ENCODE peak calls at places on chromosomes 4 and X, in ten cellular contexts. L is tibial nerve; F is tibial artery; Z is naive thymus-derived CD4-positive, alpha-beta T cell; P is upper lobe of left lung; O is HepG2; R is OCI-LY7; S is right lobe of liver; C is ascending aorta; N is Panc1. G is an unnamed sample.

GRCh38 chr4:158496030-158496741 is 25.5 kb upstream of the RXFP1 start:
- DNase-seq in S (no peak), P (peak; percentile 46), Z (no peak), C (no peak), R (peak; percentile 14), L (no peak), N (no peak), F (no peak), O (peak; percentile 10), G (peak; percentile 20)

GRCh38 chr4:34323549-34324325 is 1920.6 kb downstream of the ARAP2 start:
- DNase-seq in S (no peak), R (no peak), F (no peak), C (no peak), L (no peak), Z (no peak), P (no peak), O (no peak), N (no peak), G (no peak)

GRCh38 chr4:86939123-86939522 is 4.3 kb downstream of the AFF1 start:
- DNase-seq in L (no peak), Z (no peak), O (no peak), F (no peak), R (peak; percentile 48), C (no peak), P (peak; percentile 38), N (no peak), S (no peak), G (no peak)

GRCh38 chrX:63250253-63250868 is 100.8 kb downstream of the SPIN4 start:
- DNase-seq in Z (peak; percentile 20), S (no peak), L (peak; percentile 58), C (no peak), P (no peak), O (peak; percentile 61), R (peak; percentile 64), N (peak; percentile 56), F (no peak), G (no peak)

GRCh38 chrX:129908636-129909035 is 2.7 kb downstream of the UTP14A start:
- DNase-seq in R (no peak), L (no peak), S (no peak), O (peak; percentile 13), F (no peak), P (no peak), Z (no peak), N (no peak), C (no peak), G (no peak)

GRCh38 chr4:153488719-153489384 is 22.7 kb downstream of the TMEM131L start:
- DNase-seq in S (no peak), Z (peak; percentile 8), O (no peak), L (no peak), P (peak; percentile 53), F (peak; percentile 80), C (no peak), R (no peak), N (no peak), G (peak; percentile 51)

GRCh38 chr4:124334119-124334518 is 378.4 kb downstream of the ANKRD50 start:
- DNase-seq in N (peak; percentile 24), S (no peak), F (no peak), C (no peak), O (peak; percentile 24), L (peak; percentile 65), P (no peak), R (peak; percentile 17), Z (no peak), G (no peak)

GRCh38 chr4:41632481-41633073 is 94.6 kb downstream of the LIMCH1 start:
- DNase-seq in P (no peak), O (no peak), F (no peak), C (no peak), R (no peak), L (no peak), Z (no peak), S (no peak), N (no peak), G (no peak)

DNA sequence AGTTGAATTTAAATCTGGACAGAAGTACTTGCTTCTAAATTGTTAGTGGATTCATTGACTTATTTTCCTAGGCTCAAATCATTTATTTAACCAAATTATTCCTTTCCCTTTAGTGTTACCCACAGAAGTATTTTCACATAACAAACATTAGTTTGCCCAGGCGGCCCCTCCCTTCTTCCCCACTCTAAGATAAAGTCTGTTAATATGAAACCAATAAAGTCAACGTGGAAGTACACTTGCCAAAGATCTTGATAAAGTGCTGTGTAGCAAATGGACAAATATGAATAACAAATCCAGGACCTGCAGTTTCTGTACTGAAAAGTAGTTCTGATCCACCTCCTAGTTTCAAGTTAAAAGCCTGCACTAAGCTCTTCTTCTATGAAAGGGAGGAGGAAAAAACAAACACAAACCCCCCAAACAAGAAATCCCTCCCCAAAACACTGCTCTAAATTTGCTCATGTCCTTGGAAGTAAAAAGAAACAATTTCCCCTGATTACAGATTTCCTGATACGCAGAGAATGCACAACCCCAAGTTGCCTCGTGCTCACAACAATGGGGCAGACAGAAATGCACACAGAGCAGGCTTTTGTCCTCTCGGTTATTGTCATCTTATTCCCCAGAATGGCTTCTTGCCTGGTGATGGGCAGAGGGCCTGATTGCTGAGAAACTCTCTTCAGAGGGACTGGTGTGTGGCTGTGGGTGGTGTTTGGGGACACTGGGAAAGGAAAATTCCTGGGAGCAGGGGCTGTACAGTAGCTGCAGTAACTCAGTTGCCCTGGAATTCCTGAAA is 23.2 kb downstream of the TMSB4X start:
- DNase-seq in N (no peak), R (no peak), S (no peak), L (no peak), O (no peak), P (no peak), Z (no peak), C (no peak), F (no peak), G (no peak)
- H3K27ac ChIP-seq in N (peak overlapping the region; percentile 79), R (no peak overlapping the region), S (peak overlapping the region; percentile 30), L (peak overlapping the region; percentile 76), O (no peak overlapping the region), P (peak overlapping the region; percentile 59), Z (peak overlapping the region; percentile 77), C (peak overlapping the region; percentile 44), F (no peak overlapping the region), G (peak overlapping the region; percentile 70)

GRCh38 chrX:37846558-37846933 is 825 bp downstream of the DYNLT3 start:
- DNase-seq in S (no peak), N (no peak), F (no peak), O (no peak), L (no peak), P (no peak), C (no peak), Z (no peak), R (no peak), G (no peak)

GRCh38 chrX:37846934-37847732 is at the start of gene DYNLT3:
- DNase-seq in O (peak; percentile 56), R (no peak), N (no peak), L (peak; percentile 52), S (peak; percentile 91), C (peak; percentile 28), P (peak; percentile 89), Z (peak; percentile 67), F (peak; percentile 90), G (peak; percentile 81)

GRCh38 chrX:37846141-37846540 is 1.2 kb downstream of the DYNLT3 start:
- DNase-seq in P (no peak), F (no peak), S (no peak), O (no peak), R (no peak), Z (no peak), C (no peak), N (no peak), L (no peak), G (no peak)

GRCh38 chrX:37844622-37845021 is 2.7 kb downstream of the DYNLT3 start:
- DNase-seq in R (no peak), O (no peak), P (no peak), F (no peak), S (no peak), N (no peak), Z (no peak), L (no peak), C (no peak), G (no peak)

DNA sequence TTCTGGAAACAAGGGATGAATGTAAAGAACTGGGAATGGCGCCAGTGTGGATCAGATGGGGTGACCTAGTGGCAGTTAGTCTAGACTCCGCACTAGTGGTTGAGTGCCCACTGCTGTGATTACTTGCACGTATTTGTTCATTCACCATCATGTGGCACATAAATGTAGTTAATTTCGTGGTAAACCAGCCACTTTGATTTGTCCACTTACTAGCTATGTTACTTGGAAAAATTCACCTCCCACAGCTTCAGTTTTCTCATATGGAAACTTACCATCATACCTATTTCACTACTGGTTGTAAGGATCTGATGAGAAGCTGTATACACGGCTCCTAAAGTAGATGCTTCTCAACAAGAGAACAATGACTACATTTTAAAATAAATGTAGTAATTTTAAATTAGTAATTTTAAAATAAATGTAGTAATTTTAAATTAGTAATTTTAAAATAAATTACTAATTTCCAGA is 394 bp upstream of the DYNLT3 start:
- DNase-seq in L (no peak), R (no peak), P (no peak), Z (no peak), O (no peak), F (no peak), N (no peak), S (no peak), C (no peak), G (no peak)
- H3K27ac ChIP-seq in L (peak overlapping the region; percentile 95), R (no peak overlapping the region), P (peak overlapping the region; percentile 88), Z (peak overlapping the region; percentile 96), O (no peak overlapping the region), F (peak overlapping the region; percentile 98), N (peak overlapping the region; percentile 57), S (peak overlapping the region; percentile 22), C (peak overlapping the region; percentile 88), G (peak overlapping the region; percentile 84)

GRCh38 chr4:84751707-84752106 is 168.8 kb downstream of the CDS1 start:
- DNase-seq in Z (no peak), R (no peak), N (no peak), F (no peak), L (no peak), C (no peak), O (no peak), S (no peak), P (no peak), G (no peak)

GRCh38 chr4:84750956-84751275 is 168.0 kb downstream of the CDS1 start:
- DNase-seq in L (no peak), S (no peak), N (no peak), F (no peak), P (no peak), R (no peak), O (no peak), Z (no peak), C (no peak), G (no peak)

GRCh38 chr4:84750260-84750955 is 167.5 kb downstream of the CDS1 start:
- DNase-seq in N (peak; percentile 24), O (peak; percentile 27), F (no peak), L (no peak), Z (no peak), R (peak; percentile 37), S (no peak), C (no peak), P (no peak), G (no peak)

DNA sequence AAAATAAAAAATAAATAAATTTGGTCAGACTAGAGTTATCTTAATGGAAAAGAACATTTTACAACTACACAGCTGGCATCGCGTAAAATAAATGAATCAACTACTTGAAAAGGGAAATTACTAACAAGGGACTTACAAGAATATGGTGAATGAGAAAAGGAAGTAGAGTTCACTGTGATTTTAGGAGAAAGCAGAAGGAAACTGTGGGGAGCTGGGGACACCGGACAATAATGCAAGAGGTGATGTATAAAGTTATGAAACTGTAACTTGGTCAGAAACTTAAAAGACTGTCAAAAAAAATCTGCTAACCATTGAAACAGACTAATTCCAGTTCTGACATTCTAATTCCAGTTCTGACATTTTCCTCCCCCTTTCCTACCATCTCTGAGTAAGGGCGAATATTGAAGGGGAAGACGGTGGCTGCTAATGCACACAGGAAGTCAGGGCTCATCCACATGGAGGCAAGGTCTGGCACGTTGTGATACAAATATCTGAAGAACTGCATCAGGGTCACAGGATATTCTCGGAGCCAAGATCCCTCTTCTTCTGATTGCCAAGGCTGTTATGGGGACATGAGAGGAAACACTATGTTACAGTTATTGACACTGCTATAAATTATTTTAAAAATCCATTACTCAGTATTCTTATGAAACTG is 170.5 kb downstream of the CDS1 start:
- DNase-seq in O (no peak), N (no peak), P (peak; percentile 34), Z (no peak), F (no peak), R (no peak), L (no peak), C (no peak), S (no peak), G (no peak)
- H3K27ac ChIP-seq in O (no peak overlapping the region), N (no peak overlapping the region), P (peak overlapping the region; percentile 79), Z (no peak overlapping the region), F (no peak overlapping the region), R (no peak overlapping the region), L (no peak overlapping the region), C (peak overlapping the region; percentile 33), S (no peak overlapping the region), G (peak overlapping the region; percentile 18)

GRCh38 chr4:137529432-137529831 is 2.9 kb downstream of the PCDH18 start:
- DNase-seq in R (no peak), P (no peak), Z (no peak), L (no peak), N (no peak), F (no peak), O (no peak), C (no peak), S (no peak), G (no peak)
- H3K27ac ChIP-seq in R (no peak overlapping the region), P (no peak overlapping the region), Z (no peak overlapping the region), L (peak overlapping the region; percentile 53), N (peak overlapping the region; percentile 44), F (peak overlapping the region; percentile 92), O (no peak overlapping the region), C (peak overlapping the region; percentile 82), S (no peak overlapping the region), G (peak overlapping the region; percentile 85)